ENCODE peak calls at places on chromosome 11, in four cellular contexts. P is NCI-H1105 treated with DMSO at 0.1 percent for 48 hours, U is AG09309, N is HTR-8/SVneo. W is an unnamed sample.

GRCh38 chr11:43150697-43151096 is 161.1 kb upstream of the API5 start:
- DNase-seq in P (no peak), U (no peak), N (no peak), W (no peak)

GRCh38 chr11:15849265-15849664 is 507.1 kb downstream of the SOX6 start:
- DNase-seq in P (no peak), U (no peak), N (no peak), W (no peak)

GRCh38 chr11:114247070-114247789 is 49.0 kb upstream of the NNMT start:
- DNase-seq in P (no peak), U (no peak), N (no peak), W (no peak)

GRCh38 chr11:37774441-37774840 is 1176.4 kb upstream of the RAG2 start:
- DNase-seq in P (no peak), U (no peak), N (no peak), W (no peak)

GRCh38 chr11:60345489-60345888 is 18.4 kb downstream of the MS4A6E start:
- DNase-seq in P (peak; percentile 23), U (no peak), N (no peak), W (no peak)

GRCh38 chr11:44171518-44171917 is 76.0 kb downstream of the EXT2 start:
- DNase-seq in P (no peak), U (no peak), N (no peak), W (no peak)

GRCh38 chr11:1199689-1200610 is 22.9 kb upstream of the MUC5B start:
- DNase-seq in P (peak; percentile 65), U (no peak), N (no peak), W (no peak)

GRCh38 chr11:102026975-102027374 is 20.3 kb upstream of the CFAP300 start:
- DNase-seq in P (no peak), U (no peak), N (no peak), W (no peak)

GRCh38 chr11:61947486-61948210 is 2.5 kb upstream of the BEST1 start:
- DNase-seq in P (peak; percentile 76), U (peak; percentile 70), N (peak; percentile 84), W (peak; percentile 51)